ENCODE peak calls at places on chromosome 11, in nine cellular contexts. One of them, this sample, is unnamed.

GRCh38 chr11:97140885-97141494 is 751.2 kb downstream of the JRKL start:
- DNase-seq in ovary: no peak
- DNase-seq in tibial nerve: no peak
- DNase-seq in K562: peak; percentile 26
- DNase-seq in IMR-90: no peak
- DNase-seq in esophagus squamous epithelium: no peak
- DNase-seq in HepG2: peak; percentile 16
- DNase-seq in body of pancreas: no peak
- DNase-seq in GM12891: no peak
- DNase-seq in this sample: no peak

GRCh38 chr11:62489204-62489603 is 57.4 kb downstream of the AHNAK start:
- DNase-seq in ovary: no peak
- DNase-seq in tibial nerve: no peak
- DNase-seq in K562: no peak
- DNase-seq in IMR-90: peak; percentile 52
- DNase-seq in esophagus squamous epithelium: no peak
- DNase-seq in HepG2: no peak
- DNase-seq in body of pancreas: no peak
- DNase-seq in GM12891: no peak
- DNase-seq in this sample: no peak

GRCh38 chr11:122108192-122108799 is 7.7 kb downstream of the BLID start:
- DNase-seq in ovary: peak; percentile 55
- DNase-seq in tibial nerve: no peak
- DNase-seq in K562: peak; percentile 20
- DNase-seq in IMR-90: peak; percentile 70
- DNase-seq in esophagus squamous epithelium: no peak
- DNase-seq in HepG2: peak; percentile 29
- DNase-seq in body of pancreas: peak; percentile 47
- DNase-seq in GM12891: no peak
- DNase-seq in this sample: no peak

GRCh38 chr11:96267490-96268010 is 75.4 kb downstream of the MAML2 start:
- DNase-seq in ovary: no peak
- DNase-seq in tibial nerve: no peak
- DNase-seq in K562: no peak
- DNase-seq in IMR-90: peak; percentile 27
- DNase-seq in esophagus squamous epithelium: no peak
- DNase-seq in HepG2: no peak
- DNase-seq in body of pancreas: no peak
- DNase-seq in GM12891: peak; percentile 47
- DNase-seq in this sample: no peak

GRCh38 chr11:9132203-9132878 is 40.9 kb upstream of the SCUBE2 start:
- DNase-seq in ovary: no peak
- DNase-seq in tibial nerve: no peak
- DNase-seq in K562: no peak
- DNase-seq in IMR-90: no peak
- DNase-seq in esophagus squamous epithelium: no peak
- DNase-seq in HepG2: no peak
- DNase-seq in body of pancreas: no peak
- DNase-seq in GM12891: no peak
- DNase-seq in this sample: no peak

GRCh38 chr11:68303982-68304780 is 8.2 kb upstream of the LRP5 start:
- DNase-seq in ovary: no peak
- DNase-seq in tibial nerve: no peak
- DNase-seq in K562: no peak
- DNase-seq in IMR-90: no peak
- DNase-seq in esophagus squamous epithelium: no peak
- DNase-seq in HepG2: no peak
- DNase-seq in body of pancreas: no peak
- DNase-seq in GM12891: no peak
- DNase-seq in this sample: no peak

GRCh38 chr11:75505966-75506692 is 19.6 kb downstream of the GDPD5 start:
- DNase-seq in ovary: peak; percentile 63
- DNase-seq in tibial nerve: peak; percentile 51
- DNase-seq in K562: no peak
- DNase-seq in IMR-90: no peak
- DNase-seq in esophagus squamous epithelium: no peak
- DNase-seq in HepG2: no peak
- DNase-seq in body of pancreas: no peak
- DNase-seq in GM12891: no peak
- DNase-seq in this sample: no peak

GRCh38 chr11:18731949-18732821 is 6.2 kb upstream of the IGSF22 start:
- DNase-seq in ovary: peak; percentile 81
- DNase-seq in tibial nerve: peak; percentile 51
- DNase-seq in K562: peak; percentile 67
- DNase-seq in IMR-90: peak; percentile 38
- DNase-seq in esophagus squamous epithelium: no peak
- DNase-seq in HepG2: no peak
- DNase-seq in body of pancreas: peak; percentile 69
- DNase-seq in GM12891: peak; percentile 62
- DNase-seq in this sample: peak; percentile 48

GRCh38 chr11:96393753-96394348 is 4.0 kb downstream of the JRKL start:
- DNase-seq in ovary: no peak
- DNase-seq in tibial nerve: no peak
- DNase-seq in K562: peak; percentile 57
- DNase-seq in IMR-90: peak; percentile 61
- DNase-seq in esophagus squamous epithelium: no peak
- DNase-seq in HepG2: peak; percentile 44
- DNase-seq in body of pancreas: no peak
- DNase-seq in GM12891: no peak
- DNase-seq in this sample: no peak

GRCh38 chr11:96257972-96258951 is 84.7 kb downstream of the MAML2 start:
- DNase-seq in ovary: no peak
- DNase-seq in tibial nerve: no peak
- DNase-seq in K562: no peak
- DNase-seq in IMR-90: peak; percentile 58
- DNase-seq in esophagus squamous epithelium: no peak
- DNase-seq in HepG2: no peak
- DNase-seq in body of pancreas: no peak
- DNase-seq in GM12891: no peak
- DNase-seq in this sample: no peak

GRCh38 chr11:95835351-95835750 is 45.1 kb downstream of the CEP57 start:
- DNase-seq in ovary: no peak
- DNase-seq in tibial nerve: no peak
- DNase-seq in K562: no peak
- DNase-seq in IMR-90: peak; percentile 46
- DNase-seq in esophagus squamous epithelium: no peak
- DNase-seq in HepG2: no peak
- DNase-seq in body of pancreas: no peak
- DNase-seq in GM12891: no peak
- DNase-seq in this sample: no peak

GRCh38 chr11:12963789-12964536 is 45.2 kb upstream of the RASSF10 start:
- DNase-seq in ovary: peak; percentile 57
- DNase-seq in tibial nerve: peak; percentile 32
- DNase-seq in K562: peak; percentile 75
- DNase-seq in IMR-90: peak; percentile 48
- DNase-seq in esophagus squamous epithelium: no peak
- DNase-seq in HepG2: peak; percentile 60
- DNase-seq in body of pancreas: peak; percentile 82
- DNase-seq in GM12891: peak; percentile 72
- DNase-seq in this sample: peak; percentile 51

GRCh38 chr11:128716231-128716630 is 22.4 kb downstream of the FLI1 start:
- DNase-seq in ovary: no peak
- DNase-seq in tibial nerve: no peak
- DNase-seq in K562: no peak
- DNase-seq in IMR-90: no peak
- DNase-seq in esophagus squamous epithelium: no peak
- DNase-seq in HepG2: no peak
- DNase-seq in body of pancreas: no peak
- DNase-seq in GM12891: no peak
- DNase-seq in this sample: no peak

GRCh38 chr11:123543796-123544195 is 110.6 kb downstream of the SCN3B start:
- DNase-seq in ovary: no peak
- DNase-seq in tibial nerve: no peak
- DNase-seq in K562: no peak
- DNase-seq in IMR-90: peak; percentile 70
- DNase-seq in esophagus squamous epithelium: no peak
- DNase-seq in HepG2: no peak
- DNase-seq in body of pancreas: no peak
- DNase-seq in GM12891: no peak
- DNase-seq in this sample: no peak

GRCh38 chr11:44397586-44398178 is 87.7 kb upstream of the ALX4 start:
- DNase-seq in ovary: no peak
- DNase-seq in tibial nerve: no peak
- DNase-seq in K562: peak; percentile 23
- DNase-seq in IMR-90: no peak
- DNase-seq in esophagus squamous epithelium: no peak
- DNase-seq in HepG2: no peak
- DNase-seq in body of pancreas: no peak
- DNase-seq in GM12891: no peak
- DNase-seq in this sample: no peak

GRCh38 chr11:30143098-30143705 is 87.6 kb upstream of the FSHB start:
- DNase-seq in ovary: no peak
- DNase-seq in tibial nerve: no peak
- DNase-seq in K562: peak; percentile 28
- DNase-seq in IMR-90: peak; percentile 15
- DNase-seq in esophagus squamous epithelium: no peak
- DNase-seq in HepG2: peak; percentile 25
- DNase-seq in body of pancreas: no peak
- DNase-seq in GM12891: peak; percentile 3
- DNase-seq in this sample: no peak

GRCh38 chr11:79503028-79503427 is 62.2 kb upstream of the TENM4 start:
- DNase-seq in ovary: no peak
- DNase-seq in tibial nerve: no peak
- DNase-seq in K562: no peak
- DNase-seq in IMR-90: no peak
- DNase-seq in esophagus squamous epithelium: no peak
- DNase-seq in HepG2: no peak
- DNase-seq in body of pancreas: no peak
- DNase-seq in GM12891: no peak
- DNase-seq in this sample: no peak

GRCh38 chr11:85835729-85836128 is 19.5 kb upstream of the CCDC83 start:
- DNase-seq in ovary: no peak
- DNase-seq in tibial nerve: no peak
- DNase-seq in K562: no peak
- DNase-seq in IMR-90: no peak
- DNase-seq in esophagus squamous epithelium: no peak
- DNase-seq in HepG2: no peak
- DNase-seq in body of pancreas: no peak
- DNase-seq in GM12891: no peak
- DNase-seq in this sample: no peak

GRCh38 chr11:48172818-48173609 is 43.6 kb upstream of the OR4B1 start:
- DNase-seq in ovary: peak; percentile 54
- DNase-seq in tibial nerve: peak; percentile 43
- DNase-seq in K562: peak; percentile 75
- DNase-seq in IMR-90: peak; percentile 69
- DNase-seq in esophagus squamous epithelium: no peak
- DNase-seq in HepG2: peak; percentile 43
- DNase-seq in body of pancreas: peak; percentile 77
- DNase-seq in GM12891: peak; percentile 43
- DNase-seq in this sample: peak; percentile 67

GRCh38 chr11:8317164-8317563 is 53.5 kb upstream of the LMO1 start:
- DNase-seq in ovary: no peak
- DNase-seq in tibial nerve: no peak
- DNase-seq in K562: no peak
- DNase-seq in IMR-90: peak; percentile 5
- DNase-seq in esophagus squamous epithelium: no peak
- DNase-seq in HepG2: no peak
- DNase-seq in body of pancreas: no peak
- DNase-seq in GM12891: no peak
- DNase-seq in this sample: no peak

GRCh38 chr11:45918331-45918941 is 759 bp upstream of the PEX16 start:
- DNase-seq in ovary: peak; percentile 88
- DNase-seq in tibial nerve: peak; percentile 71
- DNase-seq in K562: peak; percentile 89
- DNase-seq in IMR-90: peak; percentile 64
- DNase-seq in esophagus squamous epithelium: no peak
- DNase-seq in HepG2: peak; percentile 63
- DNase-seq in body of pancreas: peak; percentile 90
- DNase-seq in GM12891: no peak
- DNase-seq in this sample: peak; percentile 93
- TF ChIP-seq POLR2A in ovary: peak; percentile 80
- TF ChIP-seq POLR2A in tibial nerve: peak; percentile 40
- TF ChIP-seq POLR2A in K562: peak; percentile 51
- TF ChIP-seq POLR2A in IMR-90: no peak
- TF ChIP-seq POLR2A in esophagus squamous epithelium: peak; percentile 28
- TF ChIP-seq POLR2A in HepG2: peak; percentile 79
- TF ChIP-seq POLR2A in body of pancreas: peak; percentile 71
- TF ChIP-seq POLR2A in GM12891: no peak
- TF ChIP-seq POLR2A in this sample: no peak

GRCh38 chr11:111870113-111870512 is 1.3 kb downstream of the ALG9 start:
- DNase-seq in ovary: no peak
- DNase-seq in tibial nerve: no peak
- DNase-seq in K562: no peak
- DNase-seq in IMR-90: no peak
- DNase-seq in esophagus squamous epithelium: no peak
- DNase-seq in HepG2: no peak
- DNase-seq in body of pancreas: no peak
- DNase-seq in GM12891: no peak
- DNase-seq in this sample: no peak

GRCh38 chr11:111871693-111872161 is 346 bp upstream of the ALG9 start:
- DNase-seq in ovary: no peak
- DNase-seq in tibial nerve: no peak
- DNase-seq in K562: peak; percentile 23
- DNase-seq in IMR-90: no peak
- DNase-seq in esophagus squamous epithelium: no peak
- DNase-seq in HepG2: no peak
- DNase-seq in body of pancreas: no peak
- DNase-seq in GM12891: no peak
- DNase-seq in this sample: no peak

GRCh38 chr11:111870522-111870886 is 877 bp downstream of the ALG9 start:
- DNase-seq in ovary: no peak
- DNase-seq in tibial nerve: no peak
- DNase-seq in K562: no peak
- DNase-seq in IMR-90: no peak
- DNase-seq in esophagus squamous epithelium: no peak
- DNase-seq in HepG2: no peak
- DNase-seq in body of pancreas: no peak
- DNase-seq in GM12891: no peak
- DNase-seq in this sample: no peak

GRCh38 chr11:111870887-111871692 is at the start of gene ALG9:
- DNase-seq in ovary: peak; percentile 87
- DNase-seq in tibial nerve: peak; percentile 71
- DNase-seq in K562: peak; percentile 88
- DNase-seq in IMR-90: peak; percentile 82
- DNase-seq in esophagus squamous epithelium: no peak
- DNase-seq in HepG2: peak; percentile 71
- DNase-seq in body of pancreas: peak; percentile 88
- DNase-seq in GM12891: peak; percentile 71
- DNase-seq in this sample: peak; percentile 89
- TF ChIP-seq POLR2A in ovary: no peak
- TF ChIP-seq POLR2A in tibial nerve: no peak
- TF ChIP-seq POLR2A in K562: peak; percentile 82
- TF ChIP-seq POLR2A in IMR-90: peak; percentile 20
- TF ChIP-seq POLR2A in esophagus squamous epithelium: no peak
- TF ChIP-seq POLR2A in HepG2: peak; percentile 57
- TF ChIP-seq POLR2A in body of pancreas: peak; percentile 64
- TF ChIP-seq POLR2A in GM12891: peak; percentile 16
- TF ChIP-seq POLR2A in this sample: peak; percentile 46

GRCh38 chr11:35517481-35517880 is 7.9 kb downstream of the PAMR1 start:
- DNase-seq in ovary: no peak
- DNase-seq in tibial nerve: no peak
- DNase-seq in K562: no peak
- DNase-seq in IMR-90: no peak
- DNase-seq in esophagus squamous epithelium: no peak
- DNase-seq in HepG2: no peak
- DNase-seq in body of pancreas: no peak
- DNase-seq in GM12891: no peak
- DNase-seq in this sample: no peak
- TF ChIP-seq POLR2A in ovary: no peak
- TF ChIP-seq POLR2A in tibial nerve: no peak
- TF ChIP-seq POLR2A in K562: no peak
- TF ChIP-seq POLR2A in IMR-90: no peak
- TF ChIP-seq POLR2A in esophagus squamous epithelium: no peak
- TF ChIP-seq POLR2A in HepG2: no peak
- TF ChIP-seq POLR2A in body of pancreas: no peak
- TF ChIP-seq POLR2A in GM12891: no peak
- TF ChIP-seq POLR2A in this sample: no peak

GRCh38 chr11:118892964-118893363 is 9.3 kb downstream of the CXCR5 start:
- DNase-seq in ovary: no peak
- DNase-seq in tibial nerve: no peak
- DNase-seq in K562: no peak
- DNase-seq in IMR-90: no peak
- DNase-seq in esophagus squamous epithelium: no peak
- DNase-seq in HepG2: no peak
- DNase-seq in body of pancreas: no peak
- DNase-seq in GM12891: no peak
- DNase-seq in this sample: no peak
- TF ChIP-seq POLR2A in ovary: no peak
- TF ChIP-seq POLR2A in tibial nerve: no peak
- TF ChIP-seq POLR2A in K562: no peak
- TF ChIP-seq POLR2A in IMR-90: no peak
- TF ChIP-seq POLR2A in esophagus squamous epithelium: no peak
- TF ChIP-seq POLR2A in HepG2: no peak
- TF ChIP-seq POLR2A in body of pancreas: no peak
- TF ChIP-seq POLR2A in GM12891: no peak
- TF ChIP-seq POLR2A in this sample: no peak

This sample was measured in right lobe of liver.